ENCODE peak calls at places on chromosomes 7 and 10, in four cellular contexts. U is spleen, A is stomach, Z is H1. G is an unnamed sample.

GRCh38 chr10:26566525-26567348 is 128.6 kb downstream of the APBB1IP start:
- DNase-seq in U (peak), A (no peak), Z (peak), G (peak)

GRCh38 chr7:56105508-56105907 is 768 bp downstream of the CHCHD2 start:
- DNase-seq in U (peak), A (no peak), Z (no peak), G (no peak)

GRCh38 chr7:12111461-12112405 is 99.4 kb upstream of the TMEM106B start:
- DNase-seq in U (peak), A (no peak), Z (peak), G (peak)

GRCh38 chr10:128852902-128853301 is 614.1 kb upstream of the MGMT start:
- DNase-seq in U (no peak), A (no peak), Z (peak), G (no peak)

GRCh38 chr10:114767589-114768393 is 53.8 kb upstream of the FHIP2A start:
- DNase-seq in U (peak), A (peak), Z (peak), G (peak)

GRCh38 chr7:132760241-132760616 is 184.0 kb upstream of the PLXNA4 start:
- DNase-seq in U (no peak), A (no peak), Z (no peak), G (no peak)

GRCh38 chr10:3811331-3811870 is 26.4 kb upstream of the KLF6 start:
- DNase-seq in U (no peak), A (peak), Z (no peak), G (no peak)

GRCh38 chr7:117724898-117725297 is 148.3 kb downstream of the CTTNBP2 start:
- DNase-seq in U (no peak), A (no peak), Z (no peak), G (no peak)

GRCh38 chr10:121678631-121679174 is 80.5 kb upstream of the FGFR2 start:
- DNase-seq in U (no peak), A (no peak), Z (no peak), G (no peak)

GRCh38 chr10:28581916-28582315 is 49.0 kb downstream of the WAC start:
- DNase-seq in U (no peak), A (no peak), Z (no peak), G (no peak)

GRCh38 chr10:35781643-35782035 is 139.5 kb upstream of the FZD8 start:
- DNase-seq in U (no peak), A (no peak), Z (peak), G (peak)

GRCh38 chr10:131553121-131553520 is 241.6 kb upstream of the TCERG1L start:
- DNase-seq in U (no peak), A (no peak), Z (no peak), G (no peak)

GRCh38 chr7:127844707-127845331 is 186.4 kb downstream of the LRRC4 start:
- DNase-seq in U (no peak), A (peak), Z (no peak), G (no peak)

GRCh38 chr7:44541876-44542610 is 913 bp upstream of the NPC1L1 start:
- DNase-seq in U (peak), A (no peak), Z (no peak), G (peak)

GRCh38 chr7:130895006-130895750 is 161.2 kb upstream of the KLF14 start:
- DNase-seq in U (no peak), A (no peak), Z (no peak), G (no peak)

GRCh38 chr7:24227603-24228359 is 56.2 kb upstream of the NPY start:
- DNase-seq in U (peak), A (no peak), Z (no peak), G (peak)

GRCh38 chr7:139798221-139798620 is 20.4 kb upstream of the HIPK2 start:
- DNase-seq in U (no peak), A (peak), Z (no peak), G (no peak)

GRCh38 chr7:54109501-54109900 is 432.7 kb upstream of the VSTM2A start:
- DNase-seq in U (no peak), A (no peak), Z (no peak), G (no peak)

DNA sequence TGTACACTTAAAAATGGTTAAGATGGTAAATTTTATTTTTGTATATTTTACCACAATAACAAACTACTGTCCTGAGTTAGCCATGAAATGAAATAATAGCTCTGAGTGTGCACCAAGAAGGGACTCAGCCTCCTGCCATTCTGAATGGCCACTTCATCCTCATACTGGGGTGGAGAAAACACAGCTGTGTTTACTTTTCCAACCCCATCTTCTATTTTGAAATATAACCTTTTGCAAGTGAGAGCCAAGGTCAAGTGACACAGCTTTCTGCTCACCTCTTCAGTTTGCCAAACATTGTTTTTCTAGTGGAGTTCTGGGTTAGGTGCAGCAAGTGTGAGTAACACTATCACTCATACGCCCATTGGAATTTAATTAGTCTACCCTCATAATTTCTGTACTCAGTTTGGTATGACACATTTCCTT is 107.4 kb upstream of the GLCCI1 start:
- DNase-seq in U (no peak), A (no peak), Z (no peak), G (no peak)
- TF ChIP-seq POLR2AphosphoS5 in U (no peak), A (peak), Z (no peak), G (no peak)

DNA sequence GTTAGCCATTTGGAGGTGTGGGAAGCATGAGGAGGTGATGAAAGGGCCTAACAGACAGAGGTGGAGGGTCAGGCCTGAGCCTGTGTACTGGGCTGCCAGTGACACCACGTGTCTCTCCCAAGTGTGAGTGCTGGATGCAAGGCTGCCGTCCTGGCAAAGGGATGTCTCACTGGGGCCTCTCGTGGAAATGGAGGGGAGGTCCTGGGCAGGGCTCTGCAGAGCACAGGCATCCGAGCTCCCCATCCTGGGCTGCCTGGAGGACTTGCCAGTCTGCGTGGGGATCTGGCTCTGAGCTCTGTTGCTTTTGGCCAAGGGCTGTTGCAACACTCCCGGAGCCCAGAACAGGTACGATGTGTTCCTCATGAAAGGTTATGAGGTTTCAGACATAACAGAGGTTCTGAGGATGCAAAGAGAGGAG is 77.3 kb downstream of the GRK5 start:
- DNase-seq in U (peak), A (peak), Z (no peak), G (no peak)
- TF ChIP-seq POLR2AphosphoS5 in U (peak), A (peak), Z (no peak), G (no peak)

DNA sequence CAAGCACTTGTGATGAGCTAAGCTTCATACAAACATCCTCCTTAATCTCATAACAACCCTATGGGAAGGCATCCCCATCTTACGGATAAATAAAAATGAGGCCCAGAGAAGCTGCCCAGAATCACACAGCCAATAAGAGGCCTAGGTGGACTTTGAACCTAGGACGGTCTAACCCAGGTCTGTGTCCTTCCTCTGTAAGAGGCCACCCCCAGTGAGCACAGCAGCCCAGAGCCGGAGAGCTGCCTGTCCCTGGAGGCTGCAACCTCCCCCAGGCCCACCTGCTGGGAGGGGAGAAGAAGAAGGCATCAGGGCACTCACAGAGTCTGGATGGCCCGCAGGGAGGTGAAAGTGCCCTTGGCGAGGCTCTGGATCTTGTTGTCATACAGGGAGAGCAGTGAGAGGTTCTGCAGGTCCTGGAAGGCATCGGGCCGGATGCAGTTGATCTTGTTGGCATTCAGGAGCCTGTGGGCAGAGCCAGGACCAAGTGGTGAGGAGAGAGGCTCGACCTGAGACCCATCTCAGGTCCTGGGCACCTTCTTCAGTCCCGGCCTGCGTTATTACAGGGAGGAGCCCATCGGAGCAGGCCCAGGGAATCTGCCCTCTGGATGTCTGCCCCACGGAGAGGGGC is 129.6 kb downstream of the SLIT1 start:
- DNase-seq in U (peak), A (no peak), Z (no peak), G (no peak)
- TF ChIP-seq POLR2AphosphoS5 in U (no peak), A (no peak), Z (no peak), G (no peak)

DNA sequence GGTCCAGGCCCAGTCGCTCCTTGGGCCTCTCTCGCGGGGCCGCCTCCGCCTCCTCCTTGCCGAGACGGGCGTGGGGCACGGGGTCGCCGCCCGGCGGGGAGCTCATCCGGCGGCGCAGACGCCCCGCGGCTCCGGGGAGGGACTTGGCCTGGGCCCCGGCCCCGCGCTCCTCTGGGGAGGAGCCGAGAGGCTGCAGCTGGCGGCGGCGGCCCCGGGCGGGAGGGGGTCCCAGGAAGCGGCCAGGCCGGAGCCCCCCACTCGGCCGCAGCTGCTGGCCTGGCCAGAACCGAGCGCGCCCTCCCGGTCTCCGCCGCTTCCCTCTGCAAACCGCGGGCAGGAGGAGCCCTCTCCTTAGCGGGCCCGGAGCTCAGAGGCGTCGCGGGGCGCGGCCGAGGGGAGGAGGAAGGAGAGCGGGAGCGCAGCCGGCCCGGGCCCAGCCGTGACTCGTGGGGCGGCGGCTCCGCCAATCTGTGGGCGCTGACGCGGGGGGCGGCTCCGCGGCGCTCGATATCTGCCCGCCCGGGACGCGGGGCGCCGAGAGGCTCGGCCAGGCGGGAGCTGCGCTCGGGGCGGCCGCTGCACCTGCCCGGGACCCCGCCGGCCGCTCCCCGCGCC is at the start of gene FAM20C:
- DNase-seq in U (peak), A (peak), Z (no peak), G (peak)
- TF ChIP-seq POLR2AphosphoS5 in U (peak), A (peak), Z (no peak), G (no peak)

DNA sequence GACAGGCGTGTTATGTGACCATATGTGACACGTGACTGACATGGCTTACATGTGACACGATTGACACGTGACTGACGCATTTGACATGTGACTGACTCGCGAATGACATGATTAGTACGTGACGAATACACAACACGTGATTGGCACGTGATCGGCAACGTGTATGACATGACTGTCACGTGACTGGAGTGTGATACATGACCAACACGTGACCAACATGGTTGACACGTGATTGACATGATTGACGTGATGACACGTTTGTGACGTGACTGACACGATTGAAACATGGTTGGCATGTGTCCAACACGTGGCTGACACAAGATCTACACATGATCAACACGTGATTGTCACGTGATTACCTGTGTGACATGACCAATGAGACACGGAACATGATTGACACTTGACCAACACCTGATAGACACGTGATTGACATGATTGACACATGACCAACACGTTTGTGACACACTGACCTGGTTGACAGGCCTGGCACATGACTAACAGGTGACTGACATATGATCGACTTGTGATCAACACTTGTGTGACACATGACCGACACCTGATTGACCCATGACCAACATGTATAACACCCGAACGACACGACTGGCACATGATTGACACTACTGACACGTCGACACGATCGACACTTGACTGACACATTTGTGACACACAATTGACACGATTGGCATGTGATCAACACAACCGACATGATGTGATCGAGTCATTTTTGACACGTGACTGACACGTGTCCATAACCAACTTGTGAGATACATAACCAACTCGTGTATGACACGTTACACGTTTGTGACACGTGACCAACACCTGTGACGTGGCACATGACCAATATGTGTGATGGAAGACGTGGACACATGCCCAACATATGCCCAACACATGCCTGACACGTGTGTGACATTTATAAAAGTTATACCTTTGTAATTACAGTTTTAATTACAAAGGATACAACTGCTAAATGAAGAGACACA is 21.1 kb downstream of the CRPPA start:
- DNase-seq in U (no peak), A (no peak), Z (no peak), G (no peak)
- TF ChIP-seq POLR2AphosphoS5 in U (no peak), A (peak), Z (peak), G (no peak)

GRCh38 chr10:21533577-21534475 is at the start of gene MLLT10:
- DNase-seq in U (peak), A (peak), Z (peak), G (peak)

GRCh38 chr10:21536874-21537273 is 2.8 kb downstream of the MLLT10 start:
- DNase-seq in U (no peak), A (no peak), Z (peak), G (no peak)

GRCh38 chr10:21532694-21533576 is 1.1 kb upstream of the MLLT10 start:
- DNase-seq in U (no peak), A (no peak), Z (no peak), G (no peak)

GRCh38 chr10:21535494-21535818 is 1.4 kb downstream of the MLLT10 start:
- DNase-seq in U (no peak), A (no peak), Z (no peak), G (no peak)

GRCh38 chr10:21534611-21535493 is 820 bp downstream of the MLLT10 start:
- DNase-seq in U (peak), A (peak), Z (peak), G (peak)
- TF ChIP-seq POLR2AphosphoS5 in U (peak), A (no peak), Z (peak), G (no peak)

DNA sequence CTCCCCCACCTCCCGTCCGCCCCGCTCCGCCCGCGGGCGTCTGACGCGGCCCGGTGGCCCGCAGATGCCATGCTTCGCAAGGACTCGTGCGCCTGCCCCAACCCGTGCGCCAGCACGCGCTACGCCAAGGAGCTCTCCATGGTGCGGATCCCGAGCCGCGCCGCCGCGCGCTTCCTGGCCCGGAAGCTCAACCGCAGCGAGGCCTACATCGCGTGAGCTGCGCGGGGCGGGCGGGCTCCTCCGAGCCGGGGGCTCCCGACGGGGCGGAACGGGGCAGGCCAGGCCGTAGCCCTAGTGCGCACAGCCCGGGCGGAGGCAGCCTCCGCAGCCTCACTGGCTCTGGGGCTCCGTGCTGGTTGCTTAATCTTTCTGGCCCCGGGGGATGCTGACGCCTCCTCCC is 2.8 kb downstream of the ASIC3 start:
- DNase-seq in U (no peak), A (peak), Z (peak), G (no peak)
- TF ChIP-seq POLR2AphosphoS5 in U (peak), A (peak), Z (no peak), G (no peak)

DNA sequence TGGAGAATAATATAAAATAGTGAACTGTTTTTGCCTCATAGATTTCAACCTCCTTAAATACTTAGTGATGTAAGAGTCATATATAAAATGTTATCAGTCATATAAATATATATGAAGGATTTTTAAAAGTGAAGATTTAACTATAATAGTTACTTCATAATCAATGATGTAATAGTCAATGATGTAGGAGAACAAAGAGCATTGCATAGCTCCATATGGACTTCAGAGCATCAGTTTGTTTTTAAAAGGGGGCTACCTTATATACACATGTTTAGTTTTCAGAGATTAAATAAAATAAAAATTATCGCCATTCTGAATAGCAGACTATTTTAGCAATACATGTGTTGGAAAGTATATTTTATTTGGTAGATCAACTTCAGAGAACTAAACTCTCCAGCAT is 29.1 kb upstream of the EPC1 start:
- DNase-seq in U (no peak), A (no peak), Z (no peak), G (no peak)
- TF ChIP-seq POLR2AphosphoS5 in U (no peak), A (no peak), Z (no peak), G (no peak)

GRCh38 chr10:14074062-14074884 is 256.5 kb downstream of the FRMD4A start:
- DNase-seq in U (no peak), A (peak), Z (no peak), G (peak)
- TF ChIP-seq POLR2AphosphoS5 in U (peak), A (peak), Z (no peak), G (peak)